ENCODE peak calls at places on chromosomes 4 and X, in six cellular contexts. O, C, H, P, R and A are unnamed samples.

GRCh38 chr4:99359480-99360204 is 7.1 kb upstream of the ADH1C start:
- DNase-seq in O (no peak), P (no peak), C (no peak), R (no peak), H (no peak), A (no peak)

GRCh38 chr4:159250751-159251325 is 148.0 kb downstream of the RAPGEF2 start:
- DNase-seq in O (no peak), R (no peak), H (no peak), P (no peak), C (no peak), A (no peak)

GRCh38 chr4:2793578-2793919 is 664 bp downstream of the SH3BP2 start:
- DNase-seq in O (no peak), C (no peak), P (peak; percentile 53), H (no peak), R (peak; percentile 21), A (peak; percentile 44)

GRCh38 chr4:52037730-52038108 is 380 bp downstream of the SGCB start:
- DNase-seq in H (peak; percentile 87), R (no peak), O (no peak), C (peak; percentile 20), P (peak; percentile 45), A (peak; percentile 51)

GRCh38 chrX:120697053-120697452 is 67.2 kb upstream of the C1GALT1C1 start:
- DNase-seq in C (peak; percentile 71), H (no peak), R (no peak), O (no peak), P (no peak), A (no peak)

GRCh38 chr4:2792711-2793577 is at the start of gene SH3BP2:
- DNase-seq in H (peak; percentile 98), R (peak; percentile 68), C (peak; percentile 49), P (peak; percentile 63), O (no peak), A (peak; percentile 83)

GRCh38 chrX:22742174-22742573 is 257.6 kb upstream of the DDX53 start:
- DNase-seq in P (peak; percentile 30), C (no peak), O (peak; percentile 53), H (no peak), R (no peak), A (no peak)

GRCh38 chrX:9829308-9830267 is 43.4 kb downstream of the SHROOM2 start:
- DNase-seq in H (no peak), C (no peak), R (no peak), P (peak; percentile 85), O (no peak), A (no peak)

GRCh38 chr4:151573945-151574344 is 165.0 kb downstream of the FHIP1A start:
- DNase-seq in H (no peak), R (peak; percentile 45), P (peak; percentile 1), C (no peak), O (no peak), A (peak; percentile 13)

GRCh38 chrX:78527263-78527662 is 131.9 kb downstream of the RTL3 start:
- DNase-seq in P (no peak), R (no peak), H (no peak), O (no peak), C (no peak), A (no peak)

GRCh38 chr4:4578981-4579380 is 37.1 kb upstream of the STX18 start:
- DNase-seq in R (no peak), H (no peak), P (no peak), O (no peak), C (no peak), A (peak; percentile 59)

GRCh38 chr4:165394275-165394674 is 15.5 kb downstream of the CPE start:
- DNase-seq in R (no peak), C (no peak), O (peak; percentile 14), P (peak; percentile 62), H (no peak), A (no peak)

GRCh38 chr4:141153751-141154510 is 20.7 kb upstream of the RNF150 start:
- DNase-seq in O (no peak), P (peak; percentile 62), H (no peak), C (no peak), R (no peak), A (no peak)

GRCh38 chrX:109873983-109874382 is 128.9 kb upstream of the TMEM164 start:
- DNase-seq in O (no peak), R (no peak), P (no peak), C (no peak), H (no peak), A (no peak)

GRCh38 chrX:110665636-110666035 is 130.0 kb downstream of the CHRDL1 start:
- DNase-seq in C (peak; percentile 14), H (peak; percentile 25), R (no peak), O (peak; percentile 4), P (peak; percentile 23), A (peak; percentile 52)

GRCh38 chrX:42485621-42486020 is 292.3 kb downstream of the PPP1R2C start:
- DNase-seq in C (no peak), O (no peak), P (no peak), H (no peak), R (no peak), A (no peak)

GRCh38 chr4:158999166-158999682 is 103.7 kb upstream of the RAPGEF2 start:
- DNase-seq in H (no peak), P (no peak), O (no peak), R (no peak), C (no peak), A (no peak)

GRCh38 chrX:107483976-107484726 is 34.7 kb downstream of the FRMPD3 start:
- DNase-seq in H (peak; percentile 75), P (no peak), O (no peak), C (no peak), R (no peak), A (peak; percentile 72)

GRCh38 chr4:141099326-141099725 is 33.9 kb downstream of the RNF150 start:
- DNase-seq in P (peak; percentile 36), C (no peak), R (no peak), H (no peak), O (no peak), A (no peak)

GRCh38 chr4:184471872-184472539 is 2.3 kb downstream of the IRF2 start:
- DNase-seq in P (peak; percentile 30), O (no peak), C (peak; percentile 33), H (no peak), R (no peak), A (no peak)

GRCh38 chrX:149129767-149130166 is 375.3 kb downstream of the IDS start:
- DNase-seq in H (no peak), C (no peak), R (no peak), O (no peak), P (no peak), A (peak; percentile 37)

GRCh38 chr4:48315728-48316630 is 25.4 kb upstream of the SLAIN2 start:
- DNase-seq in P (peak; percentile 75), H (peak; percentile 47), R (no peak), C (peak; percentile 46), O (no peak), A (peak; percentile 81)

GRCh38 chrX:47093248-47093647 is 15.0 kb downstream of the RGN start:
- DNase-seq in P (peak; percentile 53), C (peak; percentile 12), O (peak; percentile 33), H (no peak), R (no peak), A (no peak)

GRCh38 chr4:91596683-91597082 is 707.1 kb upstream of the GRID2 start:
- DNase-seq in H (no peak), R (no peak), O (no peak), C (no peak), P (no peak), A (no peak)

GRCh38 chrX:111164728-111165127 is 68.7 kb downstream of the PAK3 start:
- DNase-seq in R (no peak), H (peak; percentile 3), P (peak; percentile 16), C (no peak), O (no peak), A (peak; percentile 0)

GRCh38 chr4:52853351-52853750 is 8.8 kb upstream of the RASL11B start:
- DNase-seq in C (no peak), R (no peak), P (peak; percentile 24), O (no peak), H (no peak), A (no peak)

GRCh38 chr4:108902769-108903168 is 139.9 kb upstream of the ETNPPL start:
- DNase-seq in H (no peak), P (no peak), O (no peak), R (no peak), C (no peak), A (no peak)

GRCh38 chr4:190020790-190021717 is 6.0 kb downstream of the FRG2 start:
- DNase-seq in P (no peak), C (no peak), R (no peak), O (no peak), H (peak; percentile 94), A (peak; percentile 90)

GRCh38 chr4:150136481-150136880 is 58.2 kb downstream of the DCLK2 start:
- DNase-seq in H (no peak), C (no peak), O (no peak), P (peak; percentile 45), R (no peak), A (no peak)

GRCh38 chr4:51853027-51853682 is 10.2 kb downstream of the DCUN1D4 start:
- DNase-seq in R (no peak), O (no peak), H (no peak), P (peak; percentile 23), C (no peak), A (peak; percentile 60)

GRCh38 chr4:180665994-180666818 is 1577.0 kb upstream of the TENM3 start:
- DNase-seq in O (peak; percentile 37), P (peak; percentile 51), R (no peak), C (peak; percentile 27), H (peak; percentile 26), A (peak; percentile 81)

GRCh38 chr4:159197885-159198269 is 95.0 kb downstream of the RAPGEF2 start:
- DNase-seq in O (no peak), R (no peak), H (no peak), C (no peak), P (no peak), A (no peak)

GRCh38 chrX:149497626-149498025 is 7.5 kb downstream of the IDS start:
- DNase-seq in R (no peak), C (no peak), P (peak; percentile 42), H (no peak), O (peak; percentile 37), A (no peak)

GRCh38 chr4:13484749-13485345 is 707 bp upstream of the RAB28 start:
- DNase-seq in O (peak; percentile 6), P (peak; percentile 55), R (no peak), H (no peak), C (peak; percentile 46), A (no peak)

GRCh38 chrX:42818151-42818921 is 40.4 kb upstream of the PPP1R2C start:
- DNase-seq in P (no peak), C (no peak), H (no peak), R (no peak), O (no peak), A (peak; percentile 6)

GRCh38 chrX:16033336-16033735 is 90.0 kb upstream of the GRPR start:
- DNase-seq in C (no peak), H (no peak), R (no peak), O (no peak), P (peak; percentile 18), A (peak; percentile 31)